ENCODE peak calls at places on chromosomes 13 and 19, in eight cellular contexts. U is body of pancreas, F is neural progenitor cell, T is breast epithelium, K is brain microvascular endothelial cell, C is tibial nerve, I is epithelial cell of proximal tubule, D is K562. S is an unnamed sample.

GRCh38 chr13:38888309-38888708 is 102.3 kb downstream of the STOML3 start:
- DNase-seq in U (no peak), F (no peak), T (no peak), K (peak), C (no peak), I (peak), D (no peak), S (no peak)

GRCh38 chr13:19985219-19985556 is 26.7 kb downstream of the ZMYM2 start:
- DNase-seq in U (no peak), F (no peak), T (no peak), K (no peak), C (no peak), I (no peak), D (no peak), S (no peak)

GRCh38 chr19:49932041-49932451 is 2.7 kb upstream of the NUP62 start:
- DNase-seq in U (no peak), F (no peak), T (no peak), K (no peak), C (no peak), I (peak), D (no peak), S (no peak)

GRCh38 chr13:52356327-52356726 is 49.6 kb downstream of the THSD1 start:
- DNase-seq in U (no peak), F (no peak), T (no peak), K (peak), C (no peak), I (peak), D (no peak), S (no peak)

GRCh38 chr13:102317593-102317992 is 84.3 kb downstream of the FGF14 start:
- DNase-seq in U (peak), F (no peak), T (no peak), K (no peak), C (peak), I (no peak), D (no peak), S (no peak)

GRCh38 chr19:40217027-40217810 is 965 bp downstream of the TTC9B start:
- DNase-seq in U (peak), F (peak), T (no peak), K (no peak), C (no peak), I (no peak), D (peak), S (peak)

GRCh38 chr13:53343345-53343744 is 314.7 kb downstream of the OLFM4 start:
- DNase-seq in U (no peak), F (peak), T (no peak), K (no peak), C (no peak), I (no peak), D (no peak), S (no peak)

GRCh38 chr13:45055902-45056648 is 64.2 kb upstream of the GTF2F2 start:
- DNase-seq in U (no peak), F (peak), T (no peak), K (no peak), C (peak), I (no peak), D (peak), S (no peak)

GRCh38 chr13:106535552-106536243 is at the start of gene EFNB2:
- DNase-seq in U (peak), F (peak), T (peak), K (peak), C (peak), I (no peak), D (peak), S (peak)

GRCh38 chr19:48405010-48405659 is 11.7 kb downstream of the GRIN2D start:
- DNase-seq in U (no peak), F (no peak), T (no peak), K (no peak), C (no peak), I (no peak), D (no peak), S (no peak)

GRCh38 chr19:46288896-46289588 is 7.8 kb upstream of the HIF3A start:
- DNase-seq in U (no peak), F (no peak), T (no peak), K (peak), C (no peak), I (no peak), D (no peak), S (no peak)

GRCh38 chr19:44430956-44431355 is 17.3 kb downstream of the ZNF229 start:
- DNase-seq in U (no peak), F (no peak), T (no peak), K (no peak), C (no peak), I (no peak), D (no peak), S (no peak)

GRCh38 chr19:18846862-18847515 is 15.2 kb downstream of the UPF1 start:
- DNase-seq in U (peak), F (peak), T (no peak), K (peak), C (peak), I (no peak), D (no peak), S (peak)

GRCh38 chr13:97953376-97953970 is at the start of gene IPO5:
- DNase-seq in U (no peak), F (no peak), T (no peak), K (peak), C (no peak), I (no peak), D (no peak), S (no peak)

GRCh38 chr19:18363787-18364186 is 22.2 kb upstream of the GDF15 start:
- DNase-seq in U (no peak), F (no peak), T (no peak), K (no peak), C (no peak), I (no peak), D (no peak), S (no peak)

DNA sequence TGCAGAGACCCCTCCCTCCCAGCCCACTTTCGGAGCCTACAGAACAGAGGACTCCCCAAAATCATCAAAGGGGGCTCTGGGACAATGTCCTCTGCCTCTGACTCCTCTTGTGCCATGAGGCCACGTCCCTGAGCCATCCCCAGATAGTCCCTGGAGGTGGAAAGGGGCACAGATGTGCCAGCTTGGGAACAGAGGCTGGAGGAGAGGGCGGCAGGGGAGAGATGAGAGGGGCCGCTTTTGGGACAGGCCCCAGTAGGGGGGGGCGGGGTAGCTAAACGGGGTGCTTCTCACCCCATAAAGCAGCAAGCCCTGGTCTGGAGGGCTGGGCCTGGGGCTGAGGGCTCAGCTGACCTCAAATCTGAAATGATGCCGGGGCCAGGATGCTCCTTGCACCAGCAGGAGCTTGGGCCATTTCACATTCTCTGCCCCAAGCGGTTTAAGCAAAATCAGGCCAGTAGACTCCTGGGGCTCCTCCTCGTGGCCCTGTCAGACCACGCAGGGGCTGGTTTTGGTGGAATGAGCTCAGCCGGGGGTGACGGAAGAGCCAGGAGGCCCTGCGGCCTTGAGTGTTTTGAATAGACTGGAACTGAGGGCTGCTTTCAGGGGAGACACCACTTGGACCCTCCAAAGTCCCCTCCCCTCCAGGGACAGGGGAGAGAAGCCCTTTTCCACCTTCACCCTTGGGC is 27.1 kb downstream of the ONECUT3 start:
- DNase-seq in U (no peak), F (no peak), T (no peak), K (no peak), C (no peak), I (no peak), D (no peak), S (no peak)
- TF ChIP-seq CTCF in U (no peak), F (no peak), T (no peak), K (peak), C (no peak), I (peak), D (peak), S (no peak)

DNA sequence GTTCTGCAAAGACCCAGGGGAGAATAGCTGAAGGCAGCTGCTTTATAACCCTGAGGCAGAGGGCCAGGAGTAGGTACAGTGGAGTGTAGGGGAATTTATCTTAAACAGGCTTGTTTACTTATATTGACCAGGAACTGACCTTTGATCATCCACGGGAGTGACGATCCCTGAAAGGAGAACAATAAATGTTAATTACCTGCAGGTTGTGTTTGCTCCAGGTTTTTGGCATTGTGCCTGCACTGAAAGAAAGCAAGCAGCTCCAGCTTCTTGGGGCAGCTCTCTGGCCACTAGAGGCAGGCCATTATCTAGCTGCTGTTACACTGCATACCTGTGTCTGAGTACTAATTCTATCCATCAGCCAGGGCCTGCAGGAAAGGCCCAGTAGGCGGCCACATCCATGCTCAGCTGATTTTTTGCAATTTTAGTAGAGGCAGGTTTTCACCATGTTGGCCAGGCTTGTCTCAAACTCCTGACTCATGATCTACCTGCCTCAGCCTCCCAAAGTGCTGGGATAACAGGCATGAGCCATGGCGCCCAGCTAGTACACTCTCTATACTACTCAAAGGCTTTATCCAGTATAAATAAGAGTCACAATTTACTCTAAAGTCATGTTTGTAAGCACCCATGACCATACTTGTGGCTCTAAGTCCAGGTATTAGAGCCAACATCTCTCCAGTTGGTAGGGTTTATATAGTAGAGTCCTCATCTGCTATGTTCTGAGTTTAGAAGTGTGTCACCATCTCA is 8.5 kb upstream of the ZNF91 start:
- DNase-seq in U (peak), F (peak), T (no peak), K (no peak), C (no peak), I (no peak), D (no peak), S (no peak)
- TF ChIP-seq CTCF in U (peak), F (peak), T (no peak), K (no peak), C (no peak), I (peak), D (no peak), S (no peak)

DNA sequence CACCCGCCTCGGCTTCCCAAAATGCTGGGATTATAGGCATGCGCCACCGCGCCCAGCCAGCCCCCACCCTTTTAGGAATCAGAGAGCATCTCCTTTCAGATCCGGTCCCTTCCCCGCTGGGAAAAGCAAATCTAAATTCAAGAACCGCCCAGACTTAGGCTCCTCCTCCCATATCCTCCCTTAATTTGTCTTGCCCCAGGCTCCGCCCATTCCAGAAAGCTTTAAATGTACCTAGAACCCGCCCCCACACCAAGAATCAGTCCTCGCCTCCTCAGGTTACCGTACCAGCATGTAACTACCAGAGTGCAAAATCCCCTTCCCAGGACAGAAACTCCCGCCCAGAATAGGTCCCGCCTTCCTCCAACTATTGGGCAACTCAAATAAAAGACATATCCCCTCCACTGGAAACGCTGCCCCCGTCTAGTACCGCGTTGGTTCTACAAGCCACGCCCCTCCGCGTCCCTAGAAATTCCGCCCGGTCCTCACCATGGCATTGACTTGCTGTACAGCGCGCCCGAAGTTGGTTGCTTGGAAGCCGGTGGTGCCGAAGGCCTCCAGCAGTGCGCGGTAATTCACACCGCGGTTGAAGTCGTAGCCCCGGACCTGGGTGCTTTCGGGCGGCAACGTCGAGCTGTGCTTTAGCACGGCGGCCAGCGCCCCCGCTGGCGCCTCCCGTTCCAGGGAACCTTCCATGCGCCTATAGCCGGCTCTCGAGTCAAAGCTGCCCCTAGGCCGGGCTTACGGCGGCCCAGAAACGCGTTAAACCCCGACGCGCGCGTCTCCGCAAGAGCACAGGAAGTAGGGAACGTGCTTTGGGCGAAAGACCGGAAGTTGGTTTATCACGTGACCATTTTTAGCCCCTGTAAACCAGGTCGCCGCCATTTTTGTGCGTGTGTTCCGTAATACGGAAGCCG is at the start of gene DHPS:
- DNase-seq in U (peak), F (peak), T (peak), K (peak), C (peak), I (peak), D (peak), S (peak)
- TF ChIP-seq CTCF in U (no peak), F (peak), T (no peak), K (no peak), C (peak), I (no peak), D (no peak), S (no peak)

DNA sequence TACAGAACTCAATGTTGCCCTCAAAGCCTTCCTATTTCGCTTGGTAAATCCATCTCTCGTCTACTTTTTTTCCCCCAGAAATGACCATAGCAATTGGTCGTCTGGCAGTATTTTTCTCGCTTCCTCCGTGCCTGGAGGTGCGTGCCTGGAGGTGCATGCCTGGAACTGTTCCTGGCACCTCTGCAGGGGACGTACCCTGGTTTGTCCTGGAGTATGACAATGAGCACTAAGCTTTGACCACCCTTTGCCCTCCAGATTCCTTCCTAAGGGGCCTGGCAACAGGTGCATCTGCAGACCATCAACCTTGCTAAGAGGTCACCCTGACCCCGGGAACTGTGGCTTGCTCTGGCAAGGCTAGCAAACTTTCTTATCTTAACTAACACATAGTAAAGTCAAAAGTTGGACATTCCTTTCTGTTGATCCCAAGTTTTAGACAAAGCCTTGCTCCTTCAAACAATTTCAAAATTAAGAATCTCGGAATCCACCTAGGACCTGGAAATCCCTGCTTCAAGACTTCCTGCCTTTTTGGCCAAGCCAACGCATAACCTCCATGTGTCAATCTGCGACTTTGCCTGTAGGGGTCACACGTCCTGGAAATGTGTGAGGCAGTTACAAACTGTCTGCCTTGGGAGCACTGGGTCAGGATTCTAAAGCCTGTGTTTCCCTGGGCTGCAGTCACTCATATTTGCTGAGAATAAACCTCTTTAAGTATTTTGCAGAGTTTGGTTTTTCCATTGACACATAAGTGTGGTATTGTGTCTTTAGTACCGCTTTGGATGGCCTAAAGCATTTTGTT is 28.8 kb upstream of the TUBGCP3 start:
- DNase-seq in U (peak), F (peak), T (no peak), K (peak), C (no peak), I (no peak), D (peak), S (peak)
- TF ChIP-seq CTCF in U (peak), F (peak), T (no peak), K (peak), C (peak), I (peak), D (peak), S (peak)

DNA sequence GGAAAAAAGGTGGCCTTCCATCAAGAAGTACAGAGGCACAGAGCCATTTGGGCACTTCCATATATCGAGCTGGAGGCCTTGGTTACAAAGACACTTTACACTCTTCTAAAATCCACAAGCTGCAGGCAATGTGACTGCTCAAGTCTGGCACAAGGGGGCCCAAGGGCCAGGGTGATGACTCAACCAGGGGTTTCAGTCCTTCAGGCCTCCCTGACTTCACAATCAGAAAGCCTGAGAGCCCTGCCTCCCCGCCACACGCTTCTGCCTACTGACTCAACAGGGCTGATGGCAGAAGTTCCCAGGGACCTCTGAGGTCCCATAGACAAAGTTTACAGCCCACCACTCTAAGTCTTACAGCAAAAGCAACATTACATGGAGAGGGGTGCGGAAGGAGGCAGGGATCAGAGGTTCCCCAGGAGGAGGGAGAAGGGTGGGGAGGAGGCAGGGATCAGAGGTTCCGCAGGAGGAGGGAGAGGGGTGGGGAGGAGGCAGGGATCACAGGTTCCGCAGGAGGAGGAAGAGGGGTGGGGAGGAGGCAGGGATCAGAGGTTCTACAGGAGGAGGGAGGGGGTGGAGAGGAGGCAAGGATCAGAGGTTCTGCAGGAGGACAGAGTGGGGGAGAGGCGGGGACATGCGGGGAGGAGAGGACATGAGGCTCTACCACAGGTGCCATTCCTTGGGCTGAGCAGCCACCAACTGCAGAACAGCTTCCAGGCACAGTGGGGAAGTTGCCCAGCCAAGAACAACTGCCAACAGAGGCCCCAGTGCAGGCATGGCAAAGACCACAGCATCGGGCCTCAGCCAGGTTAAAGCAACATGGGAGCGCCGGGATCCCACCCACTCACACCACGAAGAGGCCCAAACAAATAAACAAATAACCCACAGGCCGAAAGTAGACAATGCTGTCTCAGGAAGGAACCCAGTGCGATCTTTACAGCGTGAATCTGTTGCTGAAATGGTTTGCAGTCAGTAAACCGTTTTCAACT is 52.0 kb downstream of the SLC7A1 start:
- DNase-seq in U (no peak), F (no peak), T (no peak), K (peak), C (no peak), I (peak), D (no peak), S (peak)
- TF ChIP-seq CTCF in U (peak), F (no peak), T (no peak), K (peak), C (no peak), I (peak), D (no peak), S (peak)